ENCODE peak calls at places on chromosomes 11 and 22, in ten cellular contexts. Q is neuronal stem cell; S is endodermal cell; J is ovary; C is stomach; X is mammary epithelial cell; H is tibial artery; R is CD8-positive, alpha-beta memory T cell; E is aorta; W is NT2/D1. U is an unnamed sample.

GRCh38 chr22:36744791-36745190 is 31.1 kb downstream of the IFT27 start:
- DNase-seq in C (no peak), W (no peak), X (no peak), R (no peak), S (no peak), Q (no peak), H (peak; percentile 33), E (no peak), J (no peak), U (no peak)

GRCh38 chr22:29710922-29711593 is 8.7 kb upstream of the CABP7 start:
- DNase-seq in W (no peak), H (no peak), E (no peak), X (no peak), J (no peak), S (no peak), C (peak; percentile 33), Q (no peak), R (no peak), U (no peak)

GRCh38 chr11:105132716-105133511 is 6.7 kb downstream of the CARD18 start:
- DNase-seq in W (no peak), S (no peak), X (peak; percentile 76), H (no peak), Q (no peak), E (no peak), J (no peak), C (no peak), R (no peak), U (no peak)

GRCh38 chr11:126345759-126346585 is 9.5 kb upstream of the ST3GAL4 start:
- DNase-seq in X (no peak), W (no peak), S (peak; percentile 82), C (no peak), R (no peak), Q (no peak), J (peak; percentile 82), H (peak; percentile 77), E (peak; percentile 77), U (no peak)

GRCh38 chr11:12244156-12244555 is 133.2 kb upstream of the PARVA start:
- DNase-seq in S (no peak), X (no peak), W (no peak), Q (no peak), C (no peak), E (no peak), R (no peak), H (no peak), J (no peak), U (no peak)

GRCh38 chr11:57772562-57772961 is 11.0 kb downstream of the CTNND1 start:
- DNase-seq in R (no peak), C (no peak), X (peak; percentile 52), J (no peak), H (no peak), E (no peak), S (no peak), Q (no peak), W (no peak), U (no peak)

GRCh38 chr11:76598426-76598839 is 72.1 kb downstream of the LRRC32 start:
- DNase-seq in Q (no peak), E (peak; percentile 77), S (peak; percentile 77), H (no peak), X (no peak), C (no peak), R (no peak), J (no peak), W (no peak), U (no peak)

GRCh38 chr11:119120639-119121007 is 757 bp upstream of the HINFP start:
- DNase-seq in R (no peak), E (no peak), H (no peak), W (no peak), X (no peak), J (no peak), C (no peak), S (no peak), Q (peak; percentile 24), U (peak; percentile 74)

GRCh38 chr11:615453-616319 is at the start of gene IRF7:
- DNase-seq in J (peak; percentile 91), X (peak; percentile 82), Q (peak; percentile 77), R (peak; percentile 81), C (peak; percentile 97), E (peak; percentile 99), W (peak; percentile 38), H (peak; percentile 98), S (peak; percentile 97), U (peak; percentile 96)

GRCh38 chr22:30309981-30310672 is 16.6 kb downstream of the TBC1D10A start:
- DNase-seq in X (no peak), S (no peak), Q (no peak), J (no peak), C (peak; percentile 77), H (peak; percentile 80), R (peak; percentile 53), E (no peak), W (no peak), U (no peak)

GRCh38 chr11:19819148-19819547 is 106.5 kb downstream of the NAV2 start:
- DNase-seq in C (no peak), R (no peak), Q (no peak), W (no peak), X (no peak), J (no peak), S (no peak), H (no peak), E (no peak), U (no peak)

GRCh38 chr11:20547411-20547810 is 52.0 kb upstream of the SLC6A5 start:
- DNase-seq in J (no peak), E (no peak), C (no peak), S (no peak), H (no peak), Q (no peak), R (no peak), W (no peak), X (no peak), U (no peak)

GRCh38 chr11:126746443-126746842 is 254.1 kb downstream of the KIRREL3 start:
- DNase-seq in H (no peak), S (no peak), C (no peak), Q (no peak), E (no peak), X (no peak), W (no peak), R (no peak), J (no peak), U (no peak)

GRCh38 chr11:66221726-66222236 is 46.7 kb upstream of the RAB1B start:
- DNase-seq in C (no peak), Q (no peak), R (no peak), J (no peak), H (peak; percentile 65), S (peak; percentile 43), E (peak; percentile 47), X (no peak), W (no peak), U (no peak)

GRCh38 chr11:7671807-7672206 is 1.5 kb downstream of the CYB5R2 start:
- DNase-seq in J (no peak), Q (no peak), C (no peak), S (no peak), R (no peak), W (no peak), X (peak; percentile 84), E (no peak), H (no peak), U (no peak)

GRCh38 chr11:38481391-38481790 is 1883.4 kb upstream of the RAG2 start:
- DNase-seq in R (no peak), J (no peak), H (no peak), C (no peak), S (no peak), X (no peak), E (peak; percentile 57), Q (no peak), W (no peak), U (no peak)

DNA sequence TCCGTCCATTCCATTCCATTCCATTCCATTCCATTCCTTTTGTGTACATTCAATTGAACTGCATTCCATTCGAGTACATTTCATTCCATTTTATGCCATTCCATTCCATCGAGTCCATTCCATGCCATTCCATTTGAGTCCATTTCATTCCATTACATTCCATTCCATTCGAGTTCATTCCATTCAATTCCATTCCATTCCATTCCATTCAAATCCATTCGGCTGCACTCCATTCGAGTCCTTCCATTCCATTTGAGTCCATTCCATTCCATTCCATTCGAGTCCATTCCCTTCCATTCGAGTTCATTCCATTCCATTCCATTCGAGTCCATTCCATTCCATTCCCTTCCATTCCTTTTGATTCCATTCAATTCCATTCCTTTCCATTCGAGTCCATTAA is 4800.6 kb upstream of the OR11H1 start:
- DNase-seq in R (no peak), E (no peak), W (no peak), H (no peak), X (no peak), S (no peak), J (no peak), C (no peak), Q (no peak), U (no peak)
- H3K9me3 ChIP-seq in R (peaks cover 32% of the 10 kb centered on the region), E (peaks cover 2% of the 10 kb centered on the region), W (peaks cover 81% of the 10 kb centered on the region), H (peaks cover 33% of the 10 kb centered on the region), X (peaks cover 75% of the 10 kb centered on the region), S (peaks cover 95% of the 10 kb centered on the region), J (no peaks in the 10 kb centered on the region), C (peaks cover 87% of the 10 kb centered on the region), Q (peaks cover 7% of the 10 kb centered on the region), U (peaks cover 3% of the 10 kb centered on the region)

GRCh38 chr11:64859542-64860414 is 15.3 kb upstream of the CDC42BPG start:
- DNase-seq in E (peak; percentile 73), C (no peak), X (no peak), W (no peak), R (peak; percentile 80), Q (no peak), H (no peak), J (no peak), S (no peak), U (no peak)
- H3K4me1 ChIP-seq in E (no peaks in the 10 kb centered on the region), C (peaks cover 81% of the 10 kb centered on the region), X (peaks cover 46% of the 10 kb centered on the region), W (peaks cover 42% of the 10 kb centered on the region), R (peaks cover 100% of the 10 kb centered on the region), Q (peaks cover 28% of the 10 kb centered on the region), H (peaks cover 84% of the 10 kb centered on the region), J (peaks cover 29% of the 10 kb centered on the region), S (no peaks in the 10 kb centered on the region), U (no peaks in the 10 kb centered on the region)

DNA sequence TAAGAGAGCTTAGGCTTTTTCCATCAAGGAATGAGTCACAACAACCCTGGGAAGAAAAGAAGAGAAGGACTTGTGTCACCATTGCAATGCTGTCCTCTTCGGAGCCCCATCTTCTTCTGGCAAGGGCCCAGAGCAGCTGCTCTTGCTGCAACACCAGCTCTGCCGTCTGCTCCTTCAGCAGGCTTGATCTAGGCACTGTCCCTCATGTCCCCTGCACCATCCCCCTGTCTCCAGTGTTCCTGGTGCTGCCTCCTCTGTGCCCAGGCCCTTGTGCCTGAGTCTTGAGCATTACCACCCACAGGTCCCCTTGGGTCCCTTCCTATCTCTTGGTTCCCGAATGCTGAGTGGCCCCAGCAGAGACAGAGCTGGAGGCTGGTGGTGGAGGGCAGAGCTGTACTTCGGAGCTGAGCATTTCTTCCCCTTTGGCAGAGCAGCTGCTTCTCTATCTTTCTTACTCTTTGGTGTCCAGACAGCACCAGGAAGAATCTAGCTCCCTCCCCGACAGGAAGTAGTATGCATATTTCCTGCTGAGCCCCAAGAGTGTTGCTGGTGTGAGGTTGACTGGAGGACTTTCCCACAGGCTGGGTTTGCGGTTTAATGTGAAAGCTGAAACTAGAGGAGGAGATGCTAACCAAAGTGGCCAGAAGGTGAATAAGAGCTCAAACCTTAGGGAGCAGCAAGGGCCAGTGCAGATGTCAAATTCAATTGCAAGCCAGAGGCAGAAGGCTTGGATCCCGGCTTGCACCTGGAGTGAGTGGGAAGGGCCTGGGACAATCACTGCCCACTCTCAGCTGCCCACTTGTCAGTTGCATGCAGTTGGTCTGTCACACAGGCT is 27.8 kb downstream of the WEE1 start:
- DNase-seq in R (peak; percentile 63), H (no peak), Q (no peak), X (peak; percentile 42), S (peak; percentile 86), J (no peak), W (peak; percentile 70), C (no peak), E (no peak), U (no peak)
- H3K4me3 ChIP-seq in R (peak overlapping the region; percentile 47), H (no peak overlapping the region), Q (no peak overlapping the region), X (no peak overlapping the region), S (no peak overlapping the region), J (no peak overlapping the region), W (no peak overlapping the region), C (no peak overlapping the region), E (no peak overlapping the region), U (no peak overlapping the region)

GRCh38 chr22:47596176-47596690 is 833.8 kb downstream of the TBC1D22A start:
- DNase-seq in S (no peak), X (no peak), W (no peak), H (no peak), J (no peak), E (no peak), Q (no peak), R (no peak), C (no peak), U (no peak)
- H3K9me3 ChIP-seq in S (peaks cover 14% of the 10 kb centered on the region), X (peaks cover 43% of the 10 kb centered on the region), W (no peaks in the 10 kb centered on the region), H (no peaks in the 10 kb centered on the region), J (no peaks in the 10 kb centered on the region), E (no peaks in the 10 kb centered on the region), Q (no peaks in the 10 kb centered on the region), R (no peaks in the 10 kb centered on the region), C (no peaks in the 10 kb centered on the region), U (no peaks in the 10 kb centered on the region)